ENCODE peak calls at places on chromosomes 2 and 18, in nine cellular contexts. J, S, I, L, P, R, G, N and F are unnamed samples.

GRCh38 chr2:48946444-48947048 is 191.0 kb upstream of the LHCGR start:
- DNase-seq in N (no peak), R (peak; percentile 75), P (no peak), G (peak; percentile 41), L (peak; percentile 13), S (peak; percentile 24), J (peak; percentile 56), I (no peak), F (no peak)

GRCh38 chr2:133264951-133265949 is 303.0 kb downstream of the NCKAP5 start:
- DNase-seq in P (no peak), J (peak; percentile 9), S (no peak), G (no peak), N (no peak), I (no peak), R (peak; percentile 54), L (no peak), F (no peak)

GRCh38 chr18:64936671-64937070 is 787.8 kb upstream of the LINC00305 start:
- DNase-seq in R (no peak), P (no peak), I (no peak), S (no peak), L (no peak), G (no peak), N (no peak), J (no peak), F (no peak)

GRCh38 chr2:59806486-59806885 is 747.0 kb downstream of the BCL11A start:
- DNase-seq in I (no peak), G (no peak), L (no peak), R (no peak), S (no peak), P (no peak), J (no peak), N (no peak), F (no peak)

GRCh38 chr2:134718095-134718955 is 475 bp downstream of the TMEM163 start:
- DNase-seq in R (peak; percentile 63), I (no peak), S (no peak), N (no peak), J (peak; percentile 35), P (no peak), G (no peak), L (no peak), F (no peak)

GRCh38 chr18:55316615-55317184 is 271.3 kb downstream of the TCF4 start:
- DNase-seq in R (no peak), J (no peak), L (no peak), S (no peak), N (no peak), I (no peak), G (no peak), P (no peak), F (no peak)

GRCh38 chr2:27191107-27191829 is 20.6 kb upstream of the ATRAID start:
- DNase-seq in P (no peak), R (peak; percentile 83), J (peak; percentile 73), I (no peak), N (no peak), G (peak; percentile 57), S (no peak), L (peak; percentile 76), F (no peak)

GRCh38 chr2:28904295-28904694 is 9.8 kb downstream of the WDR43 start:
- DNase-seq in S (no peak), I (no peak), J (no peak), N (no peak), P (no peak), L (no peak), R (no peak), G (peak; percentile 50), F (no peak)

GRCh38 chr2:56133931-56134629 is 49.7 kb upstream of the CCDC85A start:
- DNase-seq in I (no peak), J (peak; percentile 95), S (no peak), N (no peak), R (no peak), L (no peak), P (no peak), G (no peak), F (no peak)

DNA sequence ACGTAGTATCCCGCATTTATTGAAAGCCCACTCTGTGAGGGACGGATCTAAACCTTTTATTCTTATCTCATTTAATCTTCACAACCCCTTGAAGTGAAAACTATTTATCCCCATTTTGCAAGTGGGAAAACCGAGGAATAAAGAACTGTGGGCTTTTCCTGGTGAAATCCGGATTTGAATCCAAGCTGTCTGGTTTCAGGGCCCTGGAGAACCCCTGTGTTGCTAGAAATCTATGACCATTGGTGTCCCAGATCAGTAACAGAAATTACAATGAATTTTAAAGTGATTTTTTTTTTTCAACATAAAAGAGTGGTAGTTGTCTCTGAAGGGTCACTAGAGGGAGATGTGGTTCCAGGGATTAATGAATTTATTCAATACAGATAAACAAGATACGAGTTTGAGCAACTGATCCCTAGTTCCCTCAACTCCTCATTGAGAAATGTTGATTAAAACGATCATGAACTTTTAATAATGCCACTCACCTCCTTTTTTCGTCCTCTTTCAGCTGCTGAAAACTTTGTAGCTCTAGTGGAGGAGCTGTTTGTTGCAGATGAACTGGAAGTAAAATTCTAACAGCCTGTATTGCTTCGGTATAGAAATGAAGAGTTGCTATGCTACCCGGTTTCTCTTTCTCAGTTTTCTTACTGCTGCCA is 940 bp downstream of the XRCC5 start:
- DNase-seq in R (peak; percentile 31), I (no peak), N (no peak), S (no peak), L (peak; percentile 3), G (peak; percentile 67), P (no peak), J (peak; percentile 72), F (peak; percentile 37)
- TF ChIP-seq CTCF in R (peak; percentile 49), I (peak; percentile 18), N (peak; percentile 35), S (peak; percentile 50), L (peak; percentile 50), G (peak; percentile 47), P (no peak), J (peak; percentile 24), F (peak; percentile 52)

DNA sequence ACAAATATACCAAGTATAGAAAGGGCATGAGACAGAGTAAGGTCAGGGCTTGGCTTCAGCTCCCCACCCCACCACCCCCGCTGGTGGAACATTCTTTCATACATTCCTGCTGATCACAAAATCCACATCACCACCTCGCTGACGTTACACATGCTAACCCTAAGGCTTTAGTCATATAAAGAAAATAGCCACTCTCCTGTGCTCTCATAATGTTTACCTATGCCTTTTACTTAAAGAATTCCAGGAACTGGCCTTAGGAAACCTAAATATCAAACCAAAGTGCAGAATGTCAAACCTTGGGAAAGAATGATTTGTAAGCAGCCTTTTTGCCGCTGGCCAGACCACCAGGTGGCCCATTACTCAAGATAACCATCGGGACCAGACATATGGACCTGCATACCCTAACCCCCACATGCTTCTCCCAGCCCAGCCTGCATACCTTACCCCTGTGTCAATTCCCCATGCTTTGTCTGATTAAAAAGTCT is 136.3 kb upstream of the SLC39A10 start:
- DNase-seq in L (peak; percentile 98), S (no peak), J (no peak), P (peak; percentile 67), N (no peak), R (peak; percentile 27), G (peak; percentile 98), I (no peak), F (peak; percentile 29)
- TF ChIP-seq CTCF in L (peak; percentile 47), S (no peak), J (no peak), P (no peak), N (no peak), R (peak; percentile 18), G (no peak), I (no peak), F (no peak)

GRCh38 chr2:129587426-129588064 is 391.9 kb upstream of the RAB6C start:
- DNase-seq in L (no peak), P (no peak), N (no peak), R (peak; percentile 84), G (no peak), J (no peak), I (no peak), S (no peak), F (no peak)
- TF ChIP-seq CTCF in L (no peak), P (no peak), N (no peak), R (peak; percentile 56), G (no peak), J (no peak), I (no peak), S (no peak), F (no peak)

DNA sequence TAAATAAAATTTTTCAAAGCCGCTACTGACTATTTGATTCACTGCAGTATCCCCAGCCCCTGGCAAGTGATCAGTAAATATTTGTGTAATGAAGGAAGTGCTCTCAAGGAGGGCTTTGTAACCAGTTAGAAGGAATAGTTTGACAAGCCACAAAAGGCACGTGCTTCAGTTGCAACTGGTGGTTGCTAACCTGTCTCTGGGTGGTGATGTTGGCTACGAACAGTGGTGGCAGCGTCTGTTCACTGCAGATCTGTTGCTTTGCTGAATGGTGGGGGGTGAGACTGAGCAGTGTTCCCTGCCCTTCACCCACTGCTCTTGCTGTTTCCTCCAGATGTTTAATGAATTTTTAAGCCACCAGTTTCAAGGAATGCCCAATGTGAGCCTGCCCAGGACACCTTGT is 73.9 kb upstream of the SIX2 start:
- DNase-seq in I (no peak), G (no peak), R (no peak), L (no peak), P (no peak), N (no peak), J (no peak), S (no peak), F (no peak)
- TF ChIP-seq CTCF in I (no peak), G (no peak), R (no peak), L (no peak), P (no peak), N (no peak), J (no peak), S (no peak), F (no peak)

DNA sequence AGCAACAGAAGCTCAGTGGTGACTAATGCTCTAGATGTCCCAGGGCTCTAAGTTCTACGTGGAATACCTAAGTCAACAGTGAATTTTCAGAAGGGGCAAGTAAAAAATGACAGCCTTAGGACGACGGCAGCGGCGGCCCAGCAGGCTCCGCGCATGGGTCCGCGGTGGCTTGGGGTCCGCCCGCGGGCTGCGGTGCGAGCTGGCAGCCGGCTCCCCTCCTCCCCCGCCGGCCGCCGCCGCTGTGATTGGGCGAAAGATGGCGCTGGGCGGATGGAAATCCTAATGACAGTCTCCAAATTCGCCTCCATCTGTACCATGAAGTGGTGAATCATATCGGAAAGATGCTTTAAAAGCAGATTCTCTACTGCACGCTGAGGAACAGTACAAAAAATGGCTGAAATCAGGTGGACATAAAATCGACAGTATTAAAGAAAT is 74.7 kb downstream of the HNRNPLL start:
- DNase-seq in N (no peak), L (peak; percentile 65), P (peak; percentile 73), R (peak; percentile 79), J (peak; percentile 49), I (no peak), G (peak; percentile 47), S (no peak), F (no peak)
- TF ChIP-seq CTCF in N (no peak), L (no peak), P (no peak), R (no peak), J (no peak), I (no peak), G (no peak), S (peak; percentile 24), F (no peak)

DNA sequence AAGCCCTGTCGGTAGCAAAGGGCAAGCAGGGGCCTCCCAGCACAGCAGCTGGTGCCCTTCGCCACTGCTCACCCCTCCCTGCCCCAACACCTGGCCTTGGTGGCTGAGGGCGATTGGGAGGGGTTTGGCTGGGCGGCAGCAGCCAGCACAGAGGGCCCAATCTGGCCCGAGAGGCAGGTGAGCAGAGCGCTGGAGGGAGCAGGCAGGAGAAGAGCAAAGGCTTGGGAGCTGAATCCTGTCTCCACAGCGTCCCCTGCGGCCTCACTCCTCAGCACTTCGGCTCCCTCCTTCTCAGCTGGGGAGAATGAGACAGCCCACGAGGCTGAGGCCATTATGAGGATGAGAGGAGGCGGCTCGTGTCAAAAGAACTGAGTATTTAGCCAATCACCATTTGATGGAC is 74.9 kb upstream of the TAF1B start:
- DNase-seq in L (no peak), N (peak; percentile 28), P (no peak), G (no peak), J (no peak), S (no peak), I (peak; percentile 47), R (peak; percentile 91), F (no peak)
- TF ChIP-seq CTCF in L (peak; percentile 59), N (no peak), P (no peak), G (peak; percentile 44), J (no peak), S (peak; percentile 21), I (no peak), R (peak; percentile 52), F (no peak)